ENCODE peak calls at places on chromosome 4, in five cellular contexts. One of them, this sample, is unnamed.

GRCh38 chr4:127574643-127575042 is 58.1 kb upstream of the INTU start:
- DNase-seq in NCI-H69: no peak
- DNase-seq in lung microvascular endothelial cell: no peak
- DNase-seq in HCT116: no peak
- DNase-seq in NCI-H460: no peak
- DNase-seq in this sample: no peak

GRCh38 chr4:40038972-40039371 is 17.7 kb upstream of the N4BP2 start:
- DNase-seq in lung microvascular endothelial cell: peak; percentile 66
- DNase-seq in NCI-H69: no peak
- DNase-seq in HCT116: no peak
- DNase-seq in NCI-H460: no peak
- DNase-seq in this sample: no peak

GRCh38 chr4:101328063-101328602 is 19.2 kb downstream of the PPP3CA start:
- DNase-seq in NCI-H69: no peak
- DNase-seq in HCT116: no peak
- DNase-seq in lung microvascular endothelial cell: no peak
- DNase-seq in NCI-H460: no peak
- DNase-seq in this sample: peak; percentile 7

GRCh38 chr4:79913581-79913980 is 159.4 kb downstream of the ANTXR2 start:
- DNase-seq in lung microvascular endothelial cell: peak; percentile 1
- DNase-seq in HCT116: no peak
- DNase-seq in NCI-H460: no peak
- DNase-seq in NCI-H69: no peak
- DNase-seq in this sample: peak; percentile 7

GRCh38 chr4:77194989-77195388 is 38.0 kb downstream of the CCNG2 start:
- DNase-seq in NCI-H460: no peak
- DNase-seq in lung microvascular endothelial cell: no peak
- DNase-seq in HCT116: no peak
- DNase-seq in NCI-H69: no peak
- DNase-seq in this sample: no peak

GRCh38 chr4:8217871-8218270 is 18.8 kb downstream of the SH3TC1 start:
- DNase-seq in NCI-H69: no peak
- DNase-seq in HCT116: no peak
- DNase-seq in NCI-H460: no peak
- DNase-seq in lung microvascular endothelial cell: no peak
- DNase-seq in this sample: no peak

GRCh38 chr4:153488006-153488718 is 22.0 kb downstream of the TMEM131L start:
- DNase-seq in HCT116: no peak
- DNase-seq in lung microvascular endothelial cell: peak; percentile 87
- DNase-seq in NCI-H460: no peak
- DNase-seq in NCI-H69: peak; percentile 34
- DNase-seq in this sample: no peak

GRCh38 chr4:37490391-37491347 is 195.5 kb downstream of the RELL1 start:
- DNase-seq in lung microvascular endothelial cell: no peak
- DNase-seq in NCI-H69: no peak
- DNase-seq in HCT116: no peak
- DNase-seq in NCI-H460: no peak
- DNase-seq in this sample: no peak

GRCh38 chr4:53706422-53707032 is 115.2 kb upstream of the LNX1 start:
- DNase-seq in NCI-H69: peak; percentile 53
- DNase-seq in HCT116: peak; percentile 34
- DNase-seq in NCI-H460: peak; percentile 33
- DNase-seq in lung microvascular endothelial cell: peak; percentile 49
- DNase-seq in this sample: peak; percentile 42

GRCh38 chr4:55036405-55036804 is 89.0 kb downstream of the KDR start:
- DNase-seq in NCI-H69: no peak
- DNase-seq in HCT116: no peak
- DNase-seq in NCI-H460: no peak
- DNase-seq in lung microvascular endothelial cell: no peak
- DNase-seq in this sample: peak; percentile 1

GRCh38 chr4:151013491-151013890 is 1.6 kb downstream of the LRBA start:
- DNase-seq in HCT116: no peak
- DNase-seq in NCI-H460: no peak
- DNase-seq in lung microvascular endothelial cell: peak; percentile 12
- DNase-seq in NCI-H69: peak; percentile 8
- DNase-seq in this sample: no peak

GRCh38 chr4:152920768-152921167 is 15.4 kb upstream of the FHDC1 start:
- DNase-seq in HCT116: peak; percentile 40
- DNase-seq in lung microvascular endothelial cell: no peak
- DNase-seq in NCI-H460: no peak
- DNase-seq in NCI-H69: peak; percentile 34
- DNase-seq in this sample: no peak

GRCh38 chr4:108272566-108272965 is 103.8 kb upstream of the LEF1 start:
- DNase-seq in HCT116: no peak
- DNase-seq in NCI-H460: no peak
- DNase-seq in NCI-H69: peak; percentile 88
- DNase-seq in lung microvascular endothelial cell: no peak
- DNase-seq in this sample: peak; percentile 87

GRCh38 chr4:25767877-25768475 is 94.8 kb downstream of the SEL1L3 start:
- DNase-seq in HCT116: peak; percentile 37
- DNase-seq in lung microvascular endothelial cell: peak; percentile 79
- DNase-seq in NCI-H460: peak; percentile 47
- DNase-seq in NCI-H69: peak; percentile 51
- DNase-seq in this sample: peak; percentile 15

GRCh38 chr4:39637572-39638357 is 900 bp downstream of the SMIM14 start:
- DNase-seq in NCI-H69: peak; percentile 60
- DNase-seq in HCT116: peak; percentile 21
- DNase-seq in lung microvascular endothelial cell: peak; percentile 77
- DNase-seq in NCI-H460: no peak
- DNase-seq in this sample: peak; percentile 64

GRCh38 chr4:1191621-1192020 is 19.2 kb upstream of the SPON2 start:
- DNase-seq in lung microvascular endothelial cell: no peak
- DNase-seq in NCI-H460: no peak
- DNase-seq in NCI-H69: no peak
- DNase-seq in HCT116: no peak
- DNase-seq in this sample: peak; percentile 31

GRCh38 chr4:176840166-176840565 is 47.4 kb upstream of the VEGFC start:
- DNase-seq in NCI-H460: no peak
- DNase-seq in lung microvascular endothelial cell: no peak
- DNase-seq in HCT116: no peak
- DNase-seq in NCI-H69: no peak
- DNase-seq in this sample: no peak

This sample was measured in SW480.